ENCODE peak calls at places on chromosome 18, in four cellular contexts. G is heart right ventricle, M is neuronal stem cell, U is adrenal gland. E is an unnamed sample.
A peak's percentile ranks its signal among the peaks of the same experiment; 100 is the strongest.

GRCh38 chr18:26489881-26490280 is 58.5 kb downstream of the KCTD1 start:
- DNase-seq in M (no peak), G (no peak), U (no peak), E (no peak)

GRCh38 chr18:79546781-79547272 is 132.8 kb upstream of the CTDP1 start:
- DNase-seq in G (no peak), M (no peak), U (no peak), E (no peak)

GRCh38 chr18:36465970-36466369 is 168.5 kb downstream of the FHOD3 start:
- DNase-seq in G (no peak), M (no peak), U (no peak), E (no peak)

GRCh38 chr18:8747440-8747937 is 42.1 kb downstream of the MTCL1 start:
- DNase-seq in U (no peak), M (no peak), G (no peak), E (no peak)

GRCh38 chr18:62030091-62030985 is 137.5 kb upstream of the RNF152 start:
- DNase-seq in G (no peak), M (no peak), U (no peak), E (no peak)

GRCh38 chr18:59265246-59266018 is 7.8 kb downstream of the RAX start:
- DNase-seq in U (no peak), G (no peak), M (no peak), E (no peak)

GRCh38 chr18:56388571-56388970 is 249.8 kb downstream of the TXNL1 start:
- DNase-seq in U (no peak), G (no peak), M (no peak), E (no peak)

GRCh38 chr18:58580623-58581022 is 48.3 kb downstream of the ALPK2 start:
- DNase-seq in G (no peak), U (no peak), M (no peak), E (no peak)

GRCh38 chr18:63320690-63321265 is 1.2 kb upstream of the BCL2 start:
- DNase-seq in G (peak; percentile 34), M (no peak), U (no peak), E (peak; percentile 73)

GRCh38 chr18:46656326-46657114 is 500 bp downstream of the LOXHD1 start:
- DNase-seq in U (no peak), M (no peak), G (no peak), E (no peak)

GRCh38 chr18:2240311-2240705 is 331.0 kb downstream of the METTL4 start:
- DNase-seq in M (no peak), U (no peak), G (no peak), E (no peak)

GRCh38 chr18:67519582-67519981 is 3.1 kb upstream of the DSEL start:
- DNase-seq in U (no peak), G (no peak), M (no peak), E (no peak)

GRCh38 chr18:2921778-2922177 is 75.0 kb downstream of the EMILIN2 start:
- DNase-seq in G (no peak), U (no peak), M (no peak), E (peak; percentile 12)

GRCh38 chr18:655445-655844 is 2.0 kb upstream of the TYMS start:
- DNase-seq in G (no peak), M (no peak), U (no peak), E (no peak)

GRCh38 chr18:52402814-52403213 is 62.8 kb downstream of the DCC start:
- DNase-seq in U (no peak), M (no peak), G (no peak), E (no peak)

GRCh38 chr18:53887447-53887846 is 337.0 kb downstream of the MBD2 start:
- DNase-seq in U (no peak), G (no peak), M (no peak), E (no peak)

GRCh38 chr18:46067431-46068007 is 4.5 kb downstream of the PSTPIP2 start:
- DNase-seq in G (no peak), U (no peak), M (no peak), E (no peak)

GRCh38 chr18:8960740-8961657 is 141.5 kb upstream of the NDUFV2 start:
- DNase-seq in U (no peak), M (no peak), G (no peak), E (no peak)

GRCh38 chr18:76457475-76457874 is 37.6 kb downstream of the ZNF516 start:
- DNase-seq in G (no peak), M (no peak), U (no peak), E (no peak)

GRCh38 chr18:34709631-34710429 is at the start of gene DTNA:
- DNase-seq in M (peak; percentile 63), U (peak; percentile 45), G (no peak), E (no peak)

GRCh38 chr18:35343936-35344735 is at the start of gene ZNF24:
- DNase-seq in M (peak; percentile 85), U (peak; percentile 97), G (peak; percentile 97), E (peak; percentile 98)

GRCh38 chr18:3875376-3875775 is 425.4 kb downstream of the TGIF1 start:
- DNase-seq in U (no peak), M (no peak), G (no peak), E (no peak)

GRCh38 chr18:25759111-25759510 is 331.3 kb downstream of the SS18 start:
- DNase-seq in M (no peak), U (no peak), G (no peak), E (no peak)

GRCh38 chr18:22559414-22560282 is 141.9 kb upstream of the CTAGE1 start:
- DNase-seq in U (peak; percentile 85), G (peak; percentile 74), M (peak; percentile 48), E (peak; percentile 54)

GRCh38 chr18:79945118-79946042 is 6.1 kb downstream of the SLC66A2 start:
- DNase-seq in M (no peak), U (no peak), G (no peak), E (peak; percentile 19)

GRCh38 chr18:59141294-59142068 is 1.8 kb downstream of the SEC11C start:
- DNase-seq in M (no peak), U (no peak), G (no peak), E (no peak)

GRCh38 chr18:41121116-41121826 is 833.8 kb upstream of the PIK3C3 start:
- DNase-seq in U (no peak), G (no peak), M (peak; percentile 5), E (no peak)

GRCh38 chr18:75612491-75612890 is 185.0 kb upstream of the SMIM21 start:
- DNase-seq in M (no peak), U (no peak), G (no peak), E (no peak)

GRCh38 chr18:42801706-42802105 is 313.8 kb downstream of the RIT2 start:
- DNase-seq in U (no peak), M (no peak), G (no peak), E (no peak)
- H3K27ac ChIP-seq in U (no peak overlapping the region), M (no peak overlapping the region), G (no peak overlapping the region), E (no peak overlapping the region)

DNA sequence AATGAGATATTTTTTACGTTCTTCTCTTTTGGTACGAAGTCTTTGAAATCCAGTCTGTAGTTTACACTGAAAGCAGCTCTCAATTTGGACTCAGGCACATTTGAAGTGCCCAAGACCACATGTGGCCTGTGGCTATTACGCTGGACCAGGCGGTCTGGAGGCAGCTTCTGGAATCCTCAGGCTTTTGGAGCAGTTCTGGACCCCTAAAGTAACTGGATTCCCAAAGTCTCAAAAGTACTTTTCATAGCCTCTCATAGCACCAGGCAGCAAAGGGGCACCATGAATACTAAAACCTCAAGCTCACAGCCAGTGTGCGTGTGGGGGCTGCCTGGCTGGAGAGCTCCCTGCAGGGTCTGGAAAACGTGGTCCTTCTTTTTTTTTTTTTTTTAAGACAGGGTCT is 119.0 kb downstream of the SMAD7 start:
- DNase-seq in G (no peak), U (peak; percentile 4), M (no peak), E (no peak)
- H3K4me1 ChIP-seq in G (peaks cover 69% of the 10 kb centered on the region), U (no peaks in the 10 kb centered on the region), M (peaks cover 41% of the 10 kb centered on the region), E (no peaks in the 10 kb centered on the region)

DNA sequence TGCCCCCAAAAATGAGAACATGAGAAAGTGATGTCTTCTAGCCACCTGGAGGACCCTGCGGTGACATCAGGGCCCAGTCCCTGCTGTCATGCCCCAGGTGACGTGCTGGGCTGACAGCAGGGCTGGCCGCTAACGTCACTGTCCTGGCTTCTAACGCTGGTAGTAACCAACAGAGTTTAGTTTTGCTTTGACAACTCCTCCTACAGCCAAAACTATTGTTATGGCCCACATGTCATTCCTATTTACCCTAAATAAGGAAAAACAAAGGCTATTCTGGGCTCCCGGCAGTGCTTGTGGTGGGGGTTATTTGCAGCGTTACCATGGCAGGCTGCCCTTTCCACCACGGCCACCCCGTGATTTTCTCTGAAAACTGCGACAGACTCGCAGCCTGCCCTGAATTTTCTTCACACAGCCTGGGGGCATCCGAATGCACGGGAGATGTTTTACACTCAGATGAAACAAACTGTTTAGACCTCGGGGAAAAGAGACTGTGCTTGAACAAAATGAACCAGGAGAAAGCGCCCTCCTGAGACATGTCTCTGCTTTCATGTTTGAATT is 115.2 kb downstream of the FAM210A start:
- DNase-seq in G (peak; percentile 66), M (peak; percentile 24), U (no peak), E (no peak)
- H3K27ac ChIP-seq in G (peak overlapping the region; percentile 73), M (no peak overlapping the region), U (no peak overlapping the region), E (no peak overlapping the region)

DNA sequence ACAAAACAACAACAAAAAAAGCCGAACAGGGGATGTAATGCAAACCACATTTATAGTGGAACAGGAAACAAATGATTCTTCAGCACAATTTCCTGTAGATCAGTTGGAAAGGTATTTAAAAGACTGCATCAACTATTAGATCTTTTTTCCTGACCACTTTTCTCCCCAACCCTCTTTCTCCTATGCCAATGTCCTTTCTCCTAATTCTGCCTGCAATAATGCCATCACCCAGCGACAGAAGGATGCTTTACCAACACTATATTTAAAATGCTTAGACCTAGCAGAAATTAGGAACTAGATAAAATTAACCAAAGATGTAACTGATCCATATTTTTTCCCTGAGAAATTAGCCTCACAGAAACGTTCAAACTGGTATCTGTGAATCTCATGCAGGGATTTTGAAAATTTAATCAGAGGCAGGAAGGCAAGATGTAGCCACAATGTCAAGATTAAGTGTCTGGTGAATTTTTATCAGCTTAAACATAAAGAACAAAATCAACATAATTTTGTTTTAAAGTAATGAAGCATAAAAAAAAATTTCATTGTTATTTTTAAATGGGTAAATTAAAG is 271.3 kb downstream of the TCF4 start:
- DNase-seq in U (no peak), G (no peak), M (no peak), E (no peak)
- H3K4me1 ChIP-seq in U (peaks cover 25% of the 10 kb centered on the region), G (peaks cover 60% of the 10 kb centered on the region), M (peaks cover 30% of the 10 kb centered on the region), E (no peaks in the 10 kb centered on the region)

GRCh38 chr18:24016643-24017042 is 2.1 kb downstream of the TTC39C start:
- DNase-seq in G (no peak), U (no peak), M (no peak), E (no peak)
- H3K27ac ChIP-seq in G (no peak overlapping the region), U (no peak overlapping the region), M (no peak overlapping the region), E (no peak overlapping the region)

DNA sequence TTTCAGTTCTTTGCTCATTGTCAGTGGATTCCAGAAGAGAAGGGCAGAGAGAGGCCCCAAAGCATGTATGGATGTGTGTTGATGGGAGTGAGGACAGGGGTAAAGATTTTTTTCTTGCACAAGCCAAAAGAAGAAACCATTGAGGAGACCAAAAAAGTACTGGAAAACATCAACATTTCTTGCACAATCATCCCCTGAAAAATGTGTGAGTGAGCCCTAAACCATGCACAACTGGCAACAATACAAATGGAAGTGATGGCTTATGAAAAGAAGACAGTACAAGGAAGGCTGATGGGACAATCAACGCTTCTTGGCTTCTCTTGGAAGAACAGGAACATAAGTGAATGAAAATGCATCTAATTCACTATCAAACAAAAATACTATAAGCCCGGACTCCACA is 5.6 kb upstream of the SMAD7 start:
- DNase-seq in U (no peak), G (no peak), M (no peak), E (no peak)
- H3K4me1 ChIP-seq in U (no peaks in the 10 kb centered on the region), G (peaks cover 52% of the 10 kb centered on the region), M (peaks cover 20% of the 10 kb centered on the region), E (no peaks in the 10 kb centered on the region)